ENCODE peak calls at places on chromosomes 11 and 22, in nine cellular contexts. One of them, this sample, is unnamed.

GRCh38 chr22:32661737-32662586 is 139.5 kb upstream of the TIMP3 start:
- DNase-seq in A549: no peak
- DNase-seq in stomach: no peak
- DNase-seq in transverse colon: no peak
- DNase-seq in lung microvascular endothelial cell: no peak
- DNase-seq in RKO: no peak
- DNase-seq in OCI-LY7: no peak
- DNase-seq in stimulated activated naive CD8-positive, alpha-beta T cell treated with anti-CD3 and anti-CD28 coated beads, Interleukin-15, Interleukin-2, amounts not matched to agents 100 U/mL and 50 U/mL, for 24 hours: no peak
- DNase-seq in hypothalamus: no peak
- DNase-seq in this sample: no peak

GRCh38 chr11:104462346-104462745 is 298.4 kb upstream of the PDGFD start:
- DNase-seq in A549: no peak
- DNase-seq in stomach: no peak
- DNase-seq in transverse colon: no peak
- DNase-seq in lung microvascular endothelial cell: no peak
- DNase-seq in RKO: no peak
- DNase-seq in OCI-LY7: no peak
- DNase-seq in stimulated activated naive CD8-positive, alpha-beta T cell treated with anti-CD3 and anti-CD28 coated beads, Interleukin-15, Interleukin-2, amounts not matched to agents 100 U/mL and 50 U/mL, for 24 hours: no peak
- DNase-seq in hypothalamus: no peak
- DNase-seq in this sample: no peak

GRCh38 chr22:48670317-48670716 is 1157.4 kb downstream of the BRD1 start:
- DNase-seq in A549: no peak
- DNase-seq in stomach: no peak
- DNase-seq in transverse colon: no peak
- DNase-seq in lung microvascular endothelial cell: no peak
- DNase-seq in RKO: no peak
- DNase-seq in OCI-LY7: no peak
- DNase-seq in stimulated activated naive CD8-positive, alpha-beta T cell treated with anti-CD3 and anti-CD28 coated beads, Interleukin-15, Interleukin-2, amounts not matched to agents 100 U/mL and 50 U/mL, for 24 hours: no peak
- DNase-seq in hypothalamus: no peak
- DNase-seq in this sample: no peak

GRCh38 chr11:77113382-77114088 is 10.9 kb downstream of the OMP start:
- DNase-seq in A549: peak; percentile 52
- DNase-seq in stomach: peak; percentile 55
- DNase-seq in transverse colon: no peak
- DNase-seq in lung microvascular endothelial cell: peak; percentile 46
- DNase-seq in RKO: peak; percentile 26
- DNase-seq in OCI-LY7: peak; percentile 18
- DNase-seq in stimulated activated naive CD8-positive, alpha-beta T cell treated with anti-CD3 and anti-CD28 coated beads, Interleukin-15, Interleukin-2, amounts not matched to agents 100 U/mL and 50 U/mL, for 24 hours: peak; percentile 37
- DNase-seq in hypothalamus: no peak
- DNase-seq in this sample: peak; percentile 52

GRCh38 chr22:29833392-29833949 is 4.6 kb downstream of the ASCC2 start:
- DNase-seq in A549: no peak
- DNase-seq in stomach: no peak
- DNase-seq in transverse colon: no peak
- DNase-seq in lung microvascular endothelial cell: no peak
- DNase-seq in RKO: no peak
- DNase-seq in OCI-LY7: no peak
- DNase-seq in stimulated activated naive CD8-positive, alpha-beta T cell treated with anti-CD3 and anti-CD28 coated beads, Interleukin-15, Interleukin-2, amounts not matched to agents 100 U/mL and 50 U/mL, for 24 hours: no peak
- DNase-seq in hypothalamus: no peak
- DNase-seq in this sample: no peak

GRCh38 chr11:43923327-43924111 is 18.9 kb upstream of the C11orf96 start:
- DNase-seq in A549: peak; percentile 22
- DNase-seq in stomach: no peak
- DNase-seq in transverse colon: no peak
- DNase-seq in lung microvascular endothelial cell: peak; percentile 48
- DNase-seq in RKO: no peak
- DNase-seq in OCI-LY7: no peak
- DNase-seq in stimulated activated naive CD8-positive, alpha-beta T cell treated with anti-CD3 and anti-CD28 coated beads, Interleukin-15, Interleukin-2, amounts not matched to agents 100 U/mL and 50 U/mL, for 24 hours: no peak
- DNase-seq in hypothalamus: no peak
- DNase-seq in this sample: no peak

GRCh38 chr22:33923660-33924246 is 3.5 kb upstream of the LARGE1 start:
- DNase-seq in A549: peak; percentile 74
- DNase-seq in stomach: peak; percentile 71
- DNase-seq in transverse colon: peak; percentile 75
- DNase-seq in lung microvascular endothelial cell: peak; percentile 55
- DNase-seq in RKO: peak; percentile 83
- DNase-seq in OCI-LY7: peak; percentile 87
- DNase-seq in stimulated activated naive CD8-positive, alpha-beta T cell treated with anti-CD3 and anti-CD28 coated beads, Interleukin-15, Interleukin-2, amounts not matched to agents 100 U/mL and 50 U/mL, for 24 hours: peak; percentile 32
- DNase-seq in hypothalamus: peak; percentile 7
- DNase-seq in this sample: peak; percentile 44

GRCh38 chr11:13495929-13496328 is at the start of gene PTH:
- DNase-seq in A549: no peak
- DNase-seq in stomach: no peak
- DNase-seq in transverse colon: no peak
- DNase-seq in lung microvascular endothelial cell: no peak
- DNase-seq in RKO: no peak
- DNase-seq in OCI-LY7: no peak
- DNase-seq in stimulated activated naive CD8-positive, alpha-beta T cell treated with anti-CD3 and anti-CD28 coated beads, Interleukin-15, Interleukin-2, amounts not matched to agents 100 U/mL and 50 U/mL, for 24 hours: no peak
- DNase-seq in hypothalamus: no peak
- DNase-seq in this sample: no peak

GRCh38 chr22:43153916-43154315 is 2.6 kb downstream of the TSPO start:
- DNase-seq in A549: no peak
- DNase-seq in stomach: no peak
- DNase-seq in transverse colon: no peak
- DNase-seq in lung microvascular endothelial cell: peak; percentile 42
- DNase-seq in RKO: no peak
- DNase-seq in OCI-LY7: no peak
- DNase-seq in stimulated activated naive CD8-positive, alpha-beta T cell treated with anti-CD3 and anti-CD28 coated beads, Interleukin-15, Interleukin-2, amounts not matched to agents 100 U/mL and 50 U/mL, for 24 hours: no peak
- DNase-seq in hypothalamus: no peak
- DNase-seq in this sample: no peak

GRCh38 chr11:70024036-70024772 is 53.9 kb upstream of the ANO1 start:
- DNase-seq in A549: no peak
- DNase-seq in stomach: no peak
- DNase-seq in transverse colon: no peak
- DNase-seq in lung microvascular endothelial cell: no peak
- DNase-seq in RKO: no peak
- DNase-seq in OCI-LY7: no peak
- DNase-seq in stimulated activated naive CD8-positive, alpha-beta T cell treated with anti-CD3 and anti-CD28 coated beads, Interleukin-15, Interleukin-2, amounts not matched to agents 100 U/mL and 50 U/mL, for 24 hours: no peak
- DNase-seq in hypothalamus: no peak
- DNase-seq in this sample: no peak

GRCh38 chr22:49084203-49084602 is 743.5 kb downstream of the BRD1 start:
- DNase-seq in A549: peak; percentile 21
- DNase-seq in stomach: no peak
- DNase-seq in transverse colon: no peak
- DNase-seq in lung microvascular endothelial cell: no peak
- DNase-seq in RKO: no peak
- DNase-seq in OCI-LY7: no peak
- DNase-seq in stimulated activated naive CD8-positive, alpha-beta T cell treated with anti-CD3 and anti-CD28 coated beads, Interleukin-15, Interleukin-2, amounts not matched to agents 100 U/mL and 50 U/mL, for 24 hours: no peak
- DNase-seq in hypothalamus: no peak
- DNase-seq in this sample: no peak

GRCh38 chr11:68525930-68526329 is 65.4 kb downstream of the PPP6R3 start:
- DNase-seq in A549: no peak
- DNase-seq in stomach: no peak
- DNase-seq in transverse colon: no peak
- DNase-seq in lung microvascular endothelial cell: no peak
- DNase-seq in RKO: no peak
- DNase-seq in OCI-LY7: no peak
- DNase-seq in stimulated activated naive CD8-positive, alpha-beta T cell treated with anti-CD3 and anti-CD28 coated beads, Interleukin-15, Interleukin-2, amounts not matched to agents 100 U/mL and 50 U/mL, for 24 hours: no peak
- DNase-seq in hypothalamus: no peak
- DNase-seq in this sample: peak; percentile 49

GRCh38 chr22:23088199-23088604 is 17.9 kb downstream of the GNAZ start:
- DNase-seq in A549: no peak
- DNase-seq in stomach: peak; percentile 78
- DNase-seq in transverse colon: no peak
- DNase-seq in lung microvascular endothelial cell: no peak
- DNase-seq in RKO: no peak
- DNase-seq in OCI-LY7: no peak
- DNase-seq in stimulated activated naive CD8-positive, alpha-beta T cell treated with anti-CD3 and anti-CD28 coated beads, Interleukin-15, Interleukin-2, amounts not matched to agents 100 U/mL and 50 U/mL, for 24 hours: peak; percentile 36
- DNase-seq in hypothalamus: no peak
- DNase-seq in this sample: peak; percentile 51

GRCh38 chr11:84129961-84130576 is 843.9 kb upstream of the CCDC90B start:
- DNase-seq in A549: no peak
- DNase-seq in stomach: no peak
- DNase-seq in transverse colon: no peak
- DNase-seq in lung microvascular endothelial cell: no peak
- DNase-seq in RKO: no peak
- DNase-seq in OCI-LY7: no peak
- DNase-seq in stimulated activated naive CD8-positive, alpha-beta T cell treated with anti-CD3 and anti-CD28 coated beads, Interleukin-15, Interleukin-2, amounts not matched to agents 100 U/mL and 50 U/mL, for 24 hours: no peak
- DNase-seq in hypothalamus: no peak
- DNase-seq in this sample: no peak

GRCh38 chr11:118251858-118252652 is at the start of gene MPZL3:
- DNase-seq in A549: peak; percentile 86
- DNase-seq in stomach: peak; percentile 93
- DNase-seq in transverse colon: peak; percentile 95
- DNase-seq in lung microvascular endothelial cell: peak; percentile 93
- DNase-seq in RKO: peak; percentile 84
- DNase-seq in OCI-LY7: peak; percentile 91
- DNase-seq in stimulated activated naive CD8-positive, alpha-beta T cell treated with anti-CD3 and anti-CD28 coated beads, Interleukin-15, Interleukin-2, amounts not matched to agents 100 U/mL and 50 U/mL, for 24 hours: peak; percentile 83
- DNase-seq in hypothalamus: no peak
- DNase-seq in this sample: peak; percentile 86

GRCh38 chr22:41036924-41037323 is 55.5 kb upstream of the EP300 start:
- DNase-seq in A549: no peak
- DNase-seq in stomach: no peak
- DNase-seq in transverse colon: no peak
- DNase-seq in lung microvascular endothelial cell: no peak
- DNase-seq in RKO: no peak
- DNase-seq in OCI-LY7: no peak
- DNase-seq in stimulated activated naive CD8-positive, alpha-beta T cell treated with anti-CD3 and anti-CD28 coated beads, Interleukin-15, Interleukin-2, amounts not matched to agents 100 U/mL and 50 U/mL, for 24 hours: no peak
- DNase-seq in hypothalamus: no peak
- DNase-seq in this sample: no peak

GRCh38 chr11:134515081-134515960 is 103.3 kb upstream of the B3GAT1 start:
- DNase-seq in A549: no peak
- DNase-seq in stomach: peak; percentile 16
- DNase-seq in transverse colon: peak; percentile 74
- DNase-seq in lung microvascular endothelial cell: no peak
- DNase-seq in RKO: no peak
- DNase-seq in OCI-LY7: no peak
- DNase-seq in stimulated activated naive CD8-positive, alpha-beta T cell treated with anti-CD3 and anti-CD28 coated beads, Interleukin-15, Interleukin-2, amounts not matched to agents 100 U/mL and 50 U/mL, for 24 hours: no peak
- DNase-seq in hypothalamus: no peak
- DNase-seq in this sample: no peak

GRCh38 chr11:3795131-3796092 is 1.9 kb downstream of the NUP98 start:
- DNase-seq in A549: no peak
- DNase-seq in stomach: no peak
- DNase-seq in transverse colon: no peak
- DNase-seq in lung microvascular endothelial cell: no peak
- DNase-seq in RKO: no peak
- DNase-seq in OCI-LY7: no peak
- DNase-seq in stimulated activated naive CD8-positive, alpha-beta T cell treated with anti-CD3 and anti-CD28 coated beads, Interleukin-15, Interleukin-2, amounts not matched to agents 100 U/mL and 50 U/mL, for 24 hours: no peak
- DNase-seq in hypothalamus: no peak
- DNase-seq in this sample: no peak

GRCh38 chr11:63613517-63614135 is 607 bp downstream of the PLAAT3 start:
- DNase-seq in A549: peak; percentile 42
- DNase-seq in stomach: peak; percentile 44
- DNase-seq in transverse colon: peak; percentile 38
- DNase-seq in lung microvascular endothelial cell: peak; percentile 81
- DNase-seq in RKO: peak; percentile 79
- DNase-seq in OCI-LY7: no peak
- DNase-seq in stimulated activated naive CD8-positive, alpha-beta T cell treated with anti-CD3 and anti-CD28 coated beads, Interleukin-15, Interleukin-2, amounts not matched to agents 100 U/mL and 50 U/mL, for 24 hours: peak; percentile 46
- DNase-seq in hypothalamus: peak; percentile 57
- DNase-seq in this sample: peak; percentile 46

GRCh38 chr11:70608568-70609314 is 210.4 kb downstream of the CTTN start:
- DNase-seq in A549: no peak
- DNase-seq in stomach: no peak
- DNase-seq in transverse colon: no peak
- DNase-seq in lung microvascular endothelial cell: no peak
- DNase-seq in RKO: no peak
- DNase-seq in OCI-LY7: no peak
- DNase-seq in stimulated activated naive CD8-positive, alpha-beta T cell treated with anti-CD3 and anti-CD28 coated beads, Interleukin-15, Interleukin-2, amounts not matched to agents 100 U/mL and 50 U/mL, for 24 hours: no peak
- DNase-seq in hypothalamus: no peak
- DNase-seq in this sample: no peak